ENCODE peak calls at places on chromosomes 3 and 15, in five cellular contexts. X is mammary epithelial cell; R is AG04450; W is heart right ventricle; G is naive thymus-derived CD4-positive, alpha-beta T cell. V is an unnamed sample.

GRCh38 chr15:69160976-69161877 is 792 bp downstream of the GLCE start:
- DNase-seq in X (peak), R (no peak), W (peak), G (peak), V (no peak)

GRCh38 chr15:52714968-52715367 is 35.8 kb upstream of the ATOSA start:
- DNase-seq in X (no peak), R (no peak), W (no peak), G (no peak), V (no peak)

GRCh38 chr3:114852974-114853373 is 294.1 kb downstream of the ZBTB20 start:
- DNase-seq in X (no peak), R (no peak), W (no peak), G (no peak), V (no peak)

GRCh38 chr15:45169608-45170480 is 17.9 kb downstream of the SHF start:
- DNase-seq in X (no peak), R (no peak), W (no peak), G (no peak), V (no peak)

GRCh38 chr15:91891788-91892187 is 38.3 kb downstream of the SLCO3A1 start:
- DNase-seq in X (no peak), R (no peak), W (peak), G (no peak), V (no peak)

GRCh38 chr3:143002083-143002712 is 828 bp downstream of the U2SURP start:
- DNase-seq in X (peak), R (no peak), W (no peak), G (peak), V (no peak)

GRCh38 chr3:196528639-196529233 is 13.6 kb upstream of the SMCO1 start:
- DNase-seq in X (peak), R (no peak), W (peak), G (peak), V (peak)

GRCh38 chr3:169173231-169173630 is 490.3 kb downstream of the MECOM start:
- DNase-seq in X (peak), R (no peak), W (no peak), G (no peak), V (no peak)

GRCh38 chr3:129688310-129688895 is 81.9 kb upstream of the PLXND1 start:
- DNase-seq in X (no peak), R (no peak), W (peak), G (no peak), V (no peak)

GRCh38 chr3:115388825-115389224 is 234.5 kb upstream of the GAP43 start:
- DNase-seq in X (no peak), R (no peak), W (no peak), G (no peak), V (no peak)

GRCh38 chr15:55846108-55846707 is 103.3 kb upstream of the PRTG start:
- DNase-seq in X (peak), R (peak), W (no peak), G (peak), V (no peak)

GRCh38 chr15:90420488-90420850 is 32.4 kb downstream of the IQGAP1 start:
- DNase-seq in X (no peak), R (no peak), W (no peak), G (no peak), V (no peak)
- H3K4me3 ChIP-seq in X (no peak), R (peak), W (no peak), G (no peak), V (no peak)

DNA sequence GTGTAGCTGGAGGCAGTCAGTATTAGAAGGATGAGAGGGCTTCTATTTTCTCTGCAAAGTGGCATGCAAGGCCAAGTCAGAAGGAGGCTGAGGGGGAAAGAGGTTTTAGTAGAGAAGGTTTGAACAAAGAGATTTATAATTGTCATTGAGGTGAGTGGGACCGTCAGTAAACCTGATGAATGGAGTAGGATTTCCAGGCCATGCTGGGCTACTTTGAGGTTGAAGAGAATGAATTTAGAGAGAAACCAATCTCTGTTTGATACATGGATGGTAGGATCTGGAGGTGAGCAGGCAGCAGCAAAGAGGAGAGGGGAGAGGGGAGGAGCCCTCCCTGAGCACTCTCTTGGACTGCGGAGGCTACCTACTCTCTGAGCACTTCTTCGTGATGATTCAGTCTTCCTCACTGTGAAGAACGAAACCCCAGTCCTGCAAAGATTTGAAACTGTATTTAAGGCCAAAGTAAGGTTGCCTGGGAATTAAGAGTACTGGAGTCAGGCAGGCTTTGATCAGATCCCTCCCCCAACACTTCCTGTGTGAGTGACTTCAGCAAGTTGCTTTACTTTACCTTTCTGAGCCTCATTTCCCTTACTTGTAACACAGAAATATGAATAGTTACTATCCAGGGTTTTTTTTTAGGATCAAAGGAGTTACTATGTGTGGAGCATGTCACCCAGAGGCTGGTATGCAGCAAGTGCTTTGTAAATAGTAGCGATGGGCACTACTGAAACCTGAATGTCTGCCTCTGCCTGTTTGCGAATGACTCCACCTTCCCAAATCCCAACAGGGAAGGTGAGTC is 75.8 kb downstream of the RPL39L start:
- DNase-seq in X (peak), R (no peak), W (no peak), G (peak), V (no peak)
- H3K4me3 ChIP-seq in X (no peak), R (no peak), W (no peak), G (no peak), V (no peak)

GRCh38 chr15:90529008-90529368 is 735 bp upstream of the CRTC3 start:
- DNase-seq in X (no peak), R (no peak), W (no peak), G (no peak), V (no peak)
- H3K4me3 ChIP-seq in X (peak), R (peak), W (peak), G (peak), V (peak)

GRCh38 chr15:94312946-94313345 is 81.6 kb downstream of the MCTP2 start:
- DNase-seq in X (peak), R (no peak), W (no peak), G (no peak), V (no peak)

GRCh38 chr15:94305133-94305532 is 73.8 kb downstream of the MCTP2 start:
- DNase-seq in X (peak), R (no peak), W (no peak), G (no peak), V (no peak)

GRCh38 chr15:94306700-94307650 is 75.6 kb downstream of the MCTP2 start:
- DNase-seq in X (peak), R (no peak), W (no peak), G (no peak), V (no peak)
- H3K4me3 ChIP-seq in X (no peak), R (no peak), W (no peak), G (peak), V (no peak)

DNA sequence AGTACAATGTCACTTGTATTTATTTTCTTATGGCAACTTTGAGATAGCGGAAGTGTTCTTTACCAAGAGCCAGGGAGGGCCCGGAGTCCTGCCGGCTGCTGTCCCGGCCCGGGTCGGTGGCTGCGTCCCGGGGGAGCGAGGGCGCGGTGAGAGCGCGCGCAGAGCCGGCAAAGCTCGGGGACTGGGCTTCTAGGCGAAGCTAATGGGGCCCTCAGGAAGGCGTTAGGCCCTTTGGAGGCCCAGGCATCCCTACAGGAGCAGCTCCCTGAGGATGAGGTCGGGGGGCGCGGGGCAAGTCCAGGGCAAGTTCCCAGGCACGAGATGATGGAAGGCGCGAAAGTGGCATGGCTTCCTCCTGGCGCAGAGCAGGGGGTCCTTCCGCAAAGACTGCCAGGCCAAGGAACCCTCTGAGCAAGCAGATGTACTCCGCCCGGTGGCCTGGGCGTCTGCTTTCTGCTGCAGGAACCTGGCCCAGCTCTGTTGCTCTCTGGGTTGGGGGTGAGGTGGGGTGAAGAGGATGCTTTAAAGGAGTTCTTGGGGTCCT is 13.1 kb downstream of the NR2F2 start:
- DNase-seq in X (no peak), R (no peak), W (no peak), G (no peak), V (no peak)
- H3K4me3 ChIP-seq in X (no peak), R (peak), W (peak), G (no peak), V (no peak)

GRCh38 chr3:171676600-171677175 is 133.6 kb downstream of the PLD1 start:
- DNase-seq in X (no peak), R (no peak), W (peak), G (no peak), V (no peak)

GRCh38 chr3:171679011-171679492 is 131.2 kb downstream of the PLD1 start:
- DNase-seq in X (no peak), R (no peak), W (no peak), G (no peak), V (no peak)

GRCh38 chr3:171680690-171681416 is 129.4 kb downstream of the PLD1 start:
- DNase-seq in X (no peak), R (no peak), W (no peak), G (no peak), V (no peak)

GRCh38 chr3:171673951-171674350 is 136.3 kb downstream of the PLD1 start:
- DNase-seq in X (no peak), R (no peak), W (no peak), G (no peak), V (no peak)

GRCh38 chr3:171677706-171678105 is 132.6 kb downstream of the PLD1 start:
- DNase-seq in X (no peak), R (no peak), W (no peak), G (no peak), V (no peak)
- H3K4me3 ChIP-seq in X (no peak), R (no peak), W (no peak), G (no peak), V (no peak)

V was measured in effector memory CD4-positive, alpha-beta T cell.